ENCODE peak calls at places on chromosomes 13 and 19, in five cellular contexts. C is heart right ventricle; H is CD4-positive, alpha-beta memory T cell; T is Caco-2; L is thoracic aorta. R is an unnamed sample.

GRCh38 chr13:32669030-32669646 is 82.9 kb downstream of the PDS5B start:
- DNase-seq in C (no peak), H (peak; percentile 45), T (no peak), L (no peak), R (peak; percentile 73)

GRCh38 chr13:23578411-23579071 is 8.3 kb downstream of the TNFRSF19 start:
- DNase-seq in C (peak; percentile 77), H (peak; percentile 66), T (peak; percentile 90), L (no peak), R (peak; percentile 61)

GRCh38 chr13:75180805-75181455 is 301.0 kb downstream of the TBC1D4 start:
- DNase-seq in C (no peak), H (no peak), T (no peak), L (no peak), R (no peak)

GRCh38 chr13:24127116-24127631 is 33.3 kb upstream of the SPATA13 start:
- DNase-seq in C (no peak), H (no peak), T (peak; percentile 83), L (no peak), R (no peak)

GRCh38 chr19:11265785-11266236 is 3.5 kb upstream of the DOCK6 start:
- DNase-seq in C (no peak), H (no peak), T (peak; percentile 97), L (no peak), R (no peak)

GRCh38 chr19:23778566-23778965 is 19.9 kb upstream of the ZNF681 start:
- DNase-seq in C (no peak), H (no peak), T (no peak), L (no peak), R (no peak)

GRCh38 chr13:30441304-30441703 is 19.0 kb downstream of the UBE2L5 start:
- DNase-seq in C (no peak), H (no peak), T (no peak), L (no peak), R (no peak)

GRCh38 chr13:95122063-95122462 is 179.2 kb downstream of the ABCC4 start:
- DNase-seq in C (no peak), H (no peak), T (no peak), L (no peak), R (no peak)

GRCh38 chr13:95921485-95921884 is 131.7 kb downstream of the UGGT2 start:
- DNase-seq in C (no peak), H (no peak), T (no peak), L (no peak), R (no peak)

GRCh38 chr19:7916137-7916907 is 1.7 kb downstream of the TGFBR3L start:
- DNase-seq in C (no peak), H (peak; percentile 62), T (peak; percentile 43), L (no peak), R (peak; percentile 44)

GRCh38 chr13:28586585-28587540 is 72.1 kb upstream of the POMP start:
- DNase-seq in C (no peak), H (no peak), T (no peak), L (no peak), R (no peak)

GRCh38 chr13:29402168-29402621 is 193.3 kb downstream of the SLC7A1 start:
- DNase-seq in C (no peak), H (no peak), T (peak; percentile 84), L (no peak), R (no peak)

GRCh38 chr13:27379694-27380596 is 44.5 kb upstream of the GTF3A start:
- DNase-seq in C (no peak), H (peak; percentile 45), T (peak; percentile 85), L (no peak), R (peak; percentile 21)

GRCh38 chr19:45899919-45900589 is 2.4 kb downstream of the MYPOP start:
- DNase-seq in C (no peak), H (no peak), T (no peak), L (no peak), R (no peak)

GRCh38 chr13:71156550-71156949 is 710.5 kb downstream of the DACH1 start:
- DNase-seq in C (no peak), H (no peak), T (no peak), L (no peak), R (no peak)

GRCh38 chr19:2048959-2049740 is 1.9 kb downstream of the MKNK2 start:
- DNase-seq in C (no peak), H (no peak), T (no peak), L (no peak), R (no peak)

GRCh38 chr19:13842294-13843103 is 34.4 kb upstream of the NANOS3 start:
- DNase-seq in C (peak; percentile 92), H (peak; percentile 76), T (peak; percentile 70), L (peak; percentile 70), R (peak; percentile 70)

GRCh38 chr13:83940742-83941141 is 58.5 kb upstream of the SLITRK1 start:
- DNase-seq in C (no peak), H (no peak), T (no peak), L (no peak), R (no peak)

GRCh38 chr19:45906221-45906620 is 3.8 kb upstream of the MYPOP start:
- DNase-seq in C (no peak), H (no peak), T (no peak), L (no peak), R (no peak)

GRCh38 chr19:7506385-7507328 is 9.2 kb upstream of the ZNF358 start:
- DNase-seq in C (peak; percentile 60), H (peak; percentile 36), T (peak; percentile 87), L (peak; percentile 62), R (peak; percentile 38)

GRCh38 chr13:114068723-114069322 is 63.6 kb downstream of the RASA3 start:
- DNase-seq in C (no peak), H (no peak), T (no peak), L (no peak), R (no peak)

GRCh38 chr19:45547965-45548609 is 36.5 kb downstream of the OPA3 start:
- DNase-seq in C (no peak), H (no peak), T (no peak), L (no peak), R (no peak)

GRCh38 chr19:55489711-55490477 is 1.7 kb downstream of the SSC5D start:
- DNase-seq in C (no peak), H (no peak), T (no peak), L (no peak), R (no peak)

GRCh38 chr19:55491546-55492360 is 3.5 kb downstream of the SSC5D start:
- DNase-seq in C (no peak), H (no peak), T (no peak), L (no peak), R (no peak)

GRCh38 chr19:55488986-55489710 is 912 bp downstream of the SSC5D start:
- DNase-seq in C (no peak), H (no peak), T (no peak), L (no peak), R (no peak)

GRCh38 chr19:55492362-55492944 is 4.2 kb downstream of the SSC5D start:
- DNase-seq in C (no peak), H (no peak), T (no peak), L (no peak), R (no peak)

DNA sequence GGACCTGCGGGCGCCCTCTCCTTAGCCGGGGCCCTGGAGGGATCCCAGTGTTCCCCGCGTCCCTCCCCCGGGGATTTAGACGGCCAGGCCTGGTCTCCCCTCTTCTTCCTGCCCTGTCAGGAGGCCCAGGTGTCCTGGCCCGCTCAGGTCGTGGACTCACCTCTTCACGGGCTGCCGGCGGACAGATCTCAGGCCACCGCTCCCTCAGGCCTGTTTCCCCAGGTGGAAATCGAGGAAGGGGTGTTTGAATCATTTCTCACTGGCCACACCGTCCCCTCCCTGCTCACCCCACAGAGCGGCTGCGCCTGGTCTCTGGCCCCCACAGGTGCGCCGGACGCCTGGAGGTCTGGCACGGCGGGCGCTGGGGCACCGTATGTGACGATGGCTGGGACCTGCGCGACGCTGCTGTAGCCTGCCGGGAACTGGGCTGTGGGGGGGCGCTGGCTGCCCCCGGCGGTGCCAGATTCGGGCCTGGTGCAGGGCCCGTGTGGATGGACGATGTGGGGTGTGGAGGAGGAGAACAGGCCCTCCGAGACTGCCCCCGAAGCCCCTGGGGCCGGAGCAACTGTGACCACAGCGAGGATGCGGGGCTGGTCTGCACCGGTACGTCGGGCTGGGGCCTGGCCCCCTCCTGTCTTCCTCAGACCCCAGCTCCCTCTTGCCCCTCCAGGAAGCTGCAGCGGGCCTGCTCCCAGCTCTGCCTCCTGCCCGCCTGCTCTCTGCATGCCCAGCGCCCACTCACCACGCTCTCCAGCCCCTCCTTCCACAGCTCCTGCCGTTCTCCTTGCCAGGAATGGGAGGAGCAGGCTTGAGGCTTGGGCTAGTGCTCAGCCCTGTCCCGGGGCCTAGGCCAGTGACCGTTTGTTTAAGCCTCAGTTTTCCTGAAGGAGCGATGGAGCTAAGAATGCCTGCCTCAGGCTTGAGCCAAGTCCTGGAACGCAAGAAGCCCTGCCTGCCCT is 2.5 kb downstream of the SSC5D start:
- DNase-seq in C (no peak), H (no peak), T (no peak), L (no peak), R (no peak)
- H3K4me1 ChIP-seq in C (peaks cover 36% of the 10 kb centered on the region), H (no peaks in the 10 kb centered on the region), T (peaks cover 7% of the 10 kb centered on the region), L (peaks cover 25% of the 10 kb centered on the region), R (no peaks in the 10 kb centered on the region)

GRCh38 chr19:19488041-19488874 is 27.1 kb downstream of the TSSK6 start:
- DNase-seq in C (peak; percentile 45), H (no peak), T (no peak), L (no peak), R (no peak)
- H3K4me1 ChIP-seq in C (peaks cover 55% of the 10 kb centered on the region), H (peaks cover 54% of the 10 kb centered on the region), T (peaks cover 19% of the 10 kb centered on the region), L (peaks cover 38% of the 10 kb centered on the region), R (peaks cover 48% of the 10 kb centered on the region)

GRCh38 chr19:48629599-48630288 is 7.4 kb downstream of the DBP start:
- DNase-seq in C (no peak), H (no peak), T (peak; percentile 62), L (no peak), R (no peak)

GRCh38 chr19:48630289-48631036 is 6.7 kb downstream of the DBP start:
- DNase-seq in C (peak; percentile 78), H (no peak), T (peak; percentile 46), L (no peak), R (no peak)

GRCh38 chr19:48627865-48628314 is 8.6 kb downstream of the SPHK2 start:
- DNase-seq in C (no peak), H (no peak), T (no peak), L (no peak), R (no peak)

GRCh38 chr19:48628486-48629296 is 8.5 kb downstream of the DBP start:
- DNase-seq in C (no peak), H (no peak), T (peak; percentile 45), L (no peak), R (no peak)

GRCh38 chr19:48629297-48629598 is 7.9 kb downstream of the DBP start:
- DNase-seq in C (no peak), H (no peak), T (no peak), L (no peak), R (no peak)
- H3K4me1 ChIP-seq in C (peaks cover 46% of the 10 kb centered on the region), H (peaks cover 24% of the 10 kb centered on the region), T (peaks cover 67% of the 10 kb centered on the region), L (peaks cover 57% of the 10 kb centered on the region), R (peaks cover 27% of the 10 kb centered on the region)

DNA sequence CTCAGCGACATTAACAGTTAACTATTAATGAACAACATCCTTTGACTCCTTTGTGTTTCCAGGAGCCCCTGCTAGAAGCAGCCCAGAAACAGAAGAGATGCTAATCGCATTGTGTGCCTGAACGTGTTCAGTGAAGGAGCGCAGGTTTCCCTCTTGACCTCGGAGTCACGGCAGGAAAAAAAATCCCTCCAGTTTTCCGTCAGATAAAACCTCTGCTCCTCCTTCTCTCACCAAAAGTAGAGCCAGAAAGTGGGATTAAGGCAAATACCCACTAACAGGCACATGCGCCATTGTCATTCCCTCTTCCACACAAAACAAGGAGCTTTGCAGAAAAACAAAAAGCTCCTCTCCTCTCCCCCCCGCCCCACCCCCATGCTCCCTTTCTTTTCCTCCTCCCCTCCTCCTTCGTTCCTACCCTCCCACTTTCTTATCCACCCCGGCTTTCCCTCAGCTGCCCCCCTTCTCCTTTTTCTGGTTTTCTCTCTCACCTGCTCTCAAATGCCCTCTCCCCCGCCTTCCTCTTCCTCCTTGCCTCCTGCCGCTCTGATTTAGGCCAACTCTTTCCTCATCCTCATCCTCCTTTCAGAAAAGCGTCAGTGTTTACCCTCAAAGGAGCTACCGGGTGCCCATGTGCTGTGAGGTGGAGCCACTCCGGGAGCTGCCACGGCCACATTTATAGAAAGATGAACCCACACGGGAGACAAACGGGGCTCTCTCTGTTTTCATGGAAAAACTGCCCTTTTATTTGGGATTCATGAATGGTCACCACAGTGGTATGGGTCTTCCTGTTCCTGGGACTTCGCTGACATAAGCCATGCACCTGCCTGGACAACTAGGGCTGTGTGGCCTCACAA is 224.5 kb downstream of the ZIC5 start:
- DNase-seq in C (no peak), H (no peak), T (no peak), L (no peak), R (no peak)
- H3K4me1 ChIP-seq in C (peaks cover 3% of the 10 kb centered on the region), H (no peaks in the 10 kb centered on the region), T (no peaks in the 10 kb centered on the region), L (peaks cover 14% of the 10 kb centered on the region), R (no peaks in the 10 kb centered on the region)